ENCODE peak calls at places on chromosomes 16 and 17, in ten cellular contexts. L is thoracic aorta; D is substantia nigra; Q is GM19239; T is caudate nucleus; Y is stimulated activated CD4-positive, alpha-beta T cell treated with anti-CD3 and anti-CD28 coated beads, Interleukin-15, amount 100 ng/mL, for 24 hours; X is Calu3; V is dermis blood vessel endothelial cell; O is mucosa of gallbladder; K is activated CD4-positive, alpha-beta T cell treated with anti-CD3 and anti-CD28 coated beads, Interleukin-2, amount 50 U/mL, for 4 hours. E is an unnamed sample.
A peak's percentile ranks its signal among the peaks of the same experiment; 100 is the strongest.

GRCh38 chr17:1912146-1912545 is 82.3 kb downstream of the RPA1 start:
- DNase-seq in L (no peak), D (no peak), Q (no peak), T (no peak), Y (no peak), X (no peak), V (no peak), O (no peak), K (no peak), E (no peak)

GRCh38 chr16:78962457-78962929 is 638.0 kb downstream of the MAF start:
- DNase-seq in L (no peak), D (no peak), Q (no peak), T (no peak), Y (no peak), X (no peak), V (no peak), O (no peak), K (no peak), E (no peak)

GRCh38 chr16:81626181-81626674 is 152.9 kb upstream of the PLCG2 start:
- DNase-seq in L (no peak), D (no peak), Q (no peak), T (no peak), Y (peak; percentile 51), X (no peak), V (no peak), O (no peak), K (peak; percentile 6), E (no peak)

GRCh38 chr17:60110586-60110985 is 31.9 kb upstream of the HEATR6 start:
- DNase-seq in L (no peak), D (no peak), Q (no peak), T (no peak), Y (no peak), X (no peak), V (no peak), O (no peak), K (no peak), E (no peak)

GRCh38 chr17:27284811-27285415 is 9.0 kb upstream of the WSB1 start:
- DNase-seq in L (no peak), D (no peak), Q (no peak), T (no peak), Y (no peak), X (no peak), V (peak; percentile 73), O (peak; percentile 31), K (no peak), E (no peak)

GRCh38 chr17:4634981-4635380 is 6.5 kb downstream of the ALOX15 start:
- DNase-seq in L (no peak), D (no peak), Q (no peak), T (no peak), Y (no peak), X (no peak), V (no peak), O (no peak), K (no peak), E (no peak)

GRCh38 chr16:72946474-72947194 is 101.3 kb downstream of the ZFHX3 start:
- DNase-seq in L (no peak), D (no peak), Q (no peak), T (no peak), Y (no peak), X (no peak), V (no peak), O (peak; percentile 64), K (no peak), E (no peak)

GRCh38 chr17:39701012-39701783 is 1.3 kb downstream of the ERBB2 start:
- DNase-seq in L (no peak), D (no peak), Q (no peak), T (no peak), Y (no peak), X (peak; percentile 100), V (no peak), O (peak; percentile 62), K (no peak), E (no peak)

GRCh38 chr16:88533381-88533831 is 36.8 kb upstream of the ZC3H18 start:
- DNase-seq in L (no peak), D (peak; percentile 69), Q (no peak), T (peak; percentile 55), Y (no peak), X (no peak), V (peak; percentile 30), O (no peak), K (no peak), E (peak; percentile 27)

GRCh38 chr17:38550661-38551060 is 55.1 kb downstream of the SRCIN1 start:
- DNase-seq in L (peak; percentile 30), D (peak; percentile 64), Q (no peak), T (peak; percentile 35), Y (no peak), X (peak; percentile 47), V (peak; percentile 9), O (no peak), K (no peak), E (peak; percentile 32)

GRCh38 chr17:77253611-77254051 is 112.9 kb downstream of the SEC14L1 start:
- DNase-seq in L (no peak), D (no peak), Q (no peak), T (no peak), Y (no peak), X (no peak), V (peak; percentile 44), O (no peak), K (no peak), E (no peak)

GRCh38 chr16:64398795-64399194 is 723.1 kb downstream of the CDH11 start:
- DNase-seq in L (no peak), D (no peak), Q (no peak), T (no peak), Y (no peak), X (no peak), V (no peak), O (no peak), K (no peak), E (no peak)

GRCh38 chr16:9135797-9136196 is 44.4 kb downstream of the HAPSTR1 start:
- DNase-seq in L (no peak), D (no peak), Q (peak; percentile 22), T (no peak), Y (no peak), X (no peak), V (peak; percentile 64), O (no peak), K (no peak), E (no peak)

E was measured in C1 segment of cervical spinal cord.